ENCODE peak calls at places on chromosomes 5 and 9, in five cellular contexts. A is BE2C, B is PC-3, Y is nephron progenitor cell, M is RWPE1. H is an unnamed sample.

GRCh38 chr9:115981011-115981410 is 172.6 kb upstream of the PAPPA start:
- DNase-seq in M (no peak), B (no peak), A (no peak), Y (no peak), H (no peak)

GRCh38 chr9:125969462-125969861 is 222.3 kb downstream of the PBX3 start:
- DNase-seq in M (no peak), Y (no peak), A (no peak), B (no peak), H (no peak)

GRCh38 chr9:35367451-35367850 is 122.5 kb upstream of the RUSC2 start:
- DNase-seq in B (peak), A (no peak), Y (no peak), M (peak), H (no peak)

GRCh38 chr9:95193067-95193466 is 124.4 kb downstream of the FANCC start:
- DNase-seq in B (no peak), M (no peak), A (no peak), Y (no peak), H (no peak)

GRCh38 chr5:50666261-50667078 is at the start of gene PARP8:
- DNase-seq in Y (peak), M (peak), A (peak), B (no peak), H (peak)

GRCh38 chr9:1050125-1050895 is at the start of gene DMRT2:
- DNase-seq in M (peak), B (no peak), Y (peak), A (peak), H (peak)

GRCh38 chr9:114662081-114662989 is 4.7 kb upstream of the TEX53 start:
- DNase-seq in M (peak), B (peak), A (peak), Y (peak), H (no peak)

GRCh38 chr9:133101356-133102189 is 19.5 kb downstream of the RALGDS start:
- DNase-seq in M (no peak), Y (no peak), A (no peak), B (no peak), H (no peak)

GRCh38 chr5:159887050-159887449 is 29.2 kb upstream of the ADRA1B start:
- DNase-seq in Y (no peak), B (no peak), M (no peak), A (no peak), H (no peak)

GRCh38 chr5:111820072-111820471 is 63.1 kb upstream of the NREP start:
- DNase-seq in B (peak), A (no peak), M (no peak), Y (no peak), H (no peak)

GRCh38 chr9:122261469-122261881 is 3.2 kb downstream of the RBM18 start:
- DNase-seq in B (peak), M (peak), A (peak), Y (no peak), H (no peak)

GRCh38 chr9:17462869-17463464 is 115.9 kb upstream of the SH3GL2 start:
- DNase-seq in A (peak), Y (peak), M (peak), B (peak), H (no peak)

DNA sequence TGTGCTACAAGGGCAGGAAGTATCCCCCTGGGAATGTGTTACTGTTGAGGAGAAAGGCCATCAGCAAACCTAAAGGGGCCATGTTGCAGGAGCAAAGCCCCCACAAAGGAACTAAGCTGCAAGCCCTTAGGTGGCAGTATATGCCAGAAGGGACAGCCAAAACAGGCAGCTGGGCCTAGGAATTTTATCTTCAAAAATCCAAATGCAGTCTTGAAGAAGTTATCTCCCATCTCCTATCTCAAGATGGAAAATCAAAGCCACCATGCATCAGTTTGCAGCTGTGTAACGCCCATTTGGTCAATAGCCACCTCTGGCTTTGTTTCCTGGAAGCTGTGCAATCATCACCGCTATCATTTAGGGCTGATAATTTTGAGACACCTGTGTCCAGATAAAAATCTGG is 400.3 kb downstream of the ARHGEF28 start:
- DNase-seq in M (no peak), A (no peak), Y (no peak), B (no peak), H (no peak)
- TF ChIP-seq CTCF in M (no peak), A (peak), Y (no peak), B (no peak), H (no peak)

DNA sequence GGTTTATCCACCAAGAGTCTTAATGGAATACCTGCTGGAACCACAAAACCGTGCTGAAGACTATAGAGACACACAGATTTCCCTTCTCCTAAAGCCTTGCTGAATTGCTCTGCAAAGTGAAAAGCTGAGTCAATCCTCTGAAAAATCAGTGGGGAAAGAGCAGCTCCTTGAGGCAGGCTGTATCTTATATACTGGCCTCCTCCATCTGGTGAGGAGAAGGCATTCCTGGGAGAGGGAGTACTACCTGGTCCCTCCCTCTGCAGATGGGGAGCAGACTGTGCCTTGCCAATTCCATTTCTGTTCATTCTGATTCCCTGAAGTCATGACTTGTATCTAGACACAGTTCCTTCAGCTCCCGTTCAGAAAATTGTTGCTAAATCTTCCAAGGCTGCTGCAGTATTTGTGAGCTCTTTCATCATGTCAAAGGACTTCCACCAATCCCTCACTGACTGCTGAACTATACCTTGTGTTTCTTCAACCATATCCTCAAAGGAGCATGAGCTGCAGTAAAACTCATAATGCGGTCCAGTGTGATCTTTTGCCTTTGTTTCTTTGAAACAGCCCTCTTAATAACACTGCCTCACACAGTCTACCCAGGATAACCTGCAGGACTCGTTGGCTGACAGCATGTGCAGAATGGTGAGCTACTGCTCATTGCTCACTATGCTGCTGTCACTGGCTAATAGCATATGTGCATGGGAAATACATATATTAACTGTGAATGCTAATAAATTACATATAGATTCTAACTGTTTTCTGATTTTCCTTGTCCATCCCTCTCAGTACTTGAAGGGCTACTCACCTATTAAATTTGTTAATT is 84.5 kb downstream of the FOXD1 start:
- DNase-seq in B (peak), Y (no peak), A (no peak), M (no peak), H (no peak)
- TF ChIP-seq CTCF in B (no peak), Y (no peak), A (no peak), M (no peak), H (no peak)

DNA sequence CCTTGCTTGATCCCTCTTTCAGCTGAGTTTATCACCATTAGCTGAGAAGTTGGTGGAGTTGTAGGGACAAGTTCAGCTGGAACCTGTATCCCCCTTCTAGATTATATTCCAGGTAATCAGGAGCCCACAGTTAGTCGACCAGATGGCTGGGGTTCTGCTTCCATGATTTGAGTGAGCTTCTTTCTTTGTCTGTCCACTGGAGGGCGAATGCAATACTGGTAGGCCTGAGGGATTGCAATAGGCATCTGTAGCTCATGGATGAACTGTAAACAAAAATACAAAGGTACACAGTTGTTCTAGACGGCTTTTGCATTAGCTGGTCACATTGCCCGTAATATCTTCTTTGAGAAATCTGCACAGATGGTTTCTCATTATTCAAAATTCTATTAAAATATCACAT is 88.9 kb downstream of the PCSK5 start:
- DNase-seq in B (no peak), M (no peak), Y (no peak), A (peak), H (no peak)
- TF ChIP-seq CTCF in B (no peak), M (no peak), Y (no peak), A (peak), H (peak)

GRCh38 chr5:180790020-180790419 is 12.6 kb downstream of the MGAT1 start:
- DNase-seq in B (peak), M (no peak), Y (no peak), A (peak), H (no peak)

GRCh38 chr5:180785794-180786221 is 16.8 kb downstream of the MGAT1 start:
- DNase-seq in B (peak), Y (no peak), M (peak), A (no peak), H (peak)

GRCh38 chr5:180786398-180787005 is 16.1 kb downstream of the MGAT1 start:
- DNase-seq in M (no peak), B (no peak), A (no peak), Y (no peak), H (no peak)

GRCh38 chr5:180787025-180787424 is 15.6 kb downstream of the MGAT1 start:
- DNase-seq in M (no peak), A (no peak), B (no peak), Y (no peak), H (no peak)

GRCh38 chr5:180787711-180788431 is 14.7 kb downstream of the MGAT1 start:
- DNase-seq in M (no peak), B (no peak), Y (no peak), A (no peak), H (no peak)
- TF ChIP-seq CTCF in M (no peak), B (no peak), Y (no peak), A (no peak), H (no peak)

DNA sequence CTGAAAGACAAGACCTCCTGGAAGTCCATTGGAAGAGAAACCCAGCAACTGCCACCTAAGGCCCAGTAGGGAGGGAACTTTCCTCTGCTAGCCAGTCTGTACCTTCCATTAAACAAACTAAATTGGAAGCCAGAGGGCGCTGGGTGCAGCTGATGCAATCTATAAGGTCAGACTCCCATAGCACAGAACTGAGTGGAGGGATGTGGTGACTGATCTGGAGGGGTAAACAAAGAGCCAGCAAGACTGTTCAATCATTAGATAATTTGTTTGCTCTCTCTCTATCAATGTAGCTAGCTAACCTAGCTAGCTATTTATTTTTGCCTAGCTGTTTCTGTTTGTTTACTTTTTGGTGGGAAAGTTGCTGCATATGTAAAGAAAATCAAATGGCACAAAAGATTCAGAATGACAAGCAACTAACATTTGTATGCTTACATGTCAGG is 291.8 kb upstream of the DAB2 start:
- DNase-seq in B (peak), A (peak), Y (peak), M (peak), H (no peak)
- TF ChIP-seq CTCF in B (peak), A (peak), Y (peak), M (peak), H (peak)

DNA sequence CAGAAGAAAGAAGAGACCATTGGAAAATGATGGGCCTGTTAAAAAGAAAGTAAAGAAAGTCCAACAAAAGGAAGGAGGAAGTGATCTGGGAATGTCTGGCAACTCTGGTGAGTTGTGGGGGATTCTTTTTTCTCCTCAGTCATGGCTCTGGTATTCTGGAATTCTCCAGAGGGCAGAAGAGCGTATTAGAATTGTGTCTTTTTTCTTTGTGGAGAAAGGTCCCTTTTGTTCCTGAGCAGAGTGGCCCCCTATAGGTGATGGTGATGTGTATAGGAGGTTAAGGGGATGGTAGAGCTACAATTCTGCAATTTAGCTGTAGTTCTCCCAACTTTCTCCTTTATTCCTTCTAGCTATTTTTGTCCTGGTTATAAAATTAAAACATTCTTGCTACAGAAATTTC is 1.6 kb upstream of the DHFR start:
- DNase-seq in B (no peak), Y (no peak), M (no peak), A (no peak), H (no peak)
- TF ChIP-seq CTCF in B (peak), Y (no peak), M (no peak), A (peak), H (no peak)

DNA sequence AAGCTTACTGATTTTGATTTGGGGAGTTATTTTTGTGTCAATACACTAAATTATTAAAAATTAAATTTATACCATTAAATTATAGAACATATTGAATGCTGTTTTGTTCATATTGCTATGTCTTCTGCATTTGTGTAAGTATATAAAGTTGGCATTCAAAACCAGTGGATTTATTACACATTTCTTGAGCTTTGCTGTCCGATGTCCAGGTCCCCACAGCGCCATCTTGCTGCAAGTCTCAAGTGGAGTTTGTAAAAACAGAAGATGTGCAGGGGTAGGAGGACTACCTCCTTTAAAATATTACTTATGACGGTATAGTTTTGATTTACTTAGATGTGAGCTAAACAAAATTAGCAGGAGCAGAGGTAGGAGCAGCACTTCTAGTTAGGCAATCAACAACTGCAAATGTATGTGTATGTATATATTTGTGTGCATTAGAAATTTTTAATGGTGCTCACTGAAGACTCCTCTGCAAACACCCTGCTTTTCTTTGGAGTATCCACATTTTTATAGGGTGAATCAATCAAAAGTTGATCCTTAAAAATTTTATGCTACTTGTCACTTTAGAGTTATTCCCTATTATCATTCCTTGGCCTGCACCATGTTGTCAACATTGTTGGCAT is 37.4 kb downstream of the CPEB4 start:
- DNase-seq in B (peak), A (peak), M (peak), Y (peak), H (no peak)
- TF ChIP-seq CTCF in B (peak), A (peak), M (peak), Y (peak), H (peak)

DNA sequence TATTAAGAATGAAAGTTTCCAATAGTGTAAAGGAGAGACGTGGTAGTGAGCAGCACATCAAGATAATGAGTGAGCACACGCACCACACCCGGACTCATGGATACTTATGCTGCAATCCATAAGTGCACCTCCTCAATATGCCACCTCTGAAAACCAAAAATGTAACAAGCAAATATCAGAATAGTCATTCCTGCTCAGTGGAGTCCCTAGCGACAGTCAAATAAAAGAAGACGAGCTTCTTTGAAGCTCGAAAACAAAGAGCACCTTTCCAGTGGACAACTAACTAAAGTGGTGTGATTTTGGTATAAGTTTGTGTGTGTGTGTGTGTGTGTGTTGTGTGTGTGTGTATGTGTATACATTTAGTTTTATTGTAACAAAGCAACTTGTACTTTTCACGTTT is 241.3 kb downstream of the DEPDC1B start:
- DNase-seq in Y (no peak), M (no peak), B (no peak), A (no peak), H (no peak)
- TF ChIP-seq CTCF in Y (no peak), M (no peak), B (no peak), A (peak), H (no peak)

GRCh38 chr9:112969730-112970129 is 42.3 kb downstream of the ZNF883 start:
- DNase-seq in B (no peak), A (no peak), Y (no peak), M (no peak), H (no peak)

GRCh38 chr9:112970939-112971338 is 41.1 kb downstream of the ZNF883 start:
- DNase-seq in B (peak), A (no peak), M (peak), Y (no peak), H (no peak)

DNA sequence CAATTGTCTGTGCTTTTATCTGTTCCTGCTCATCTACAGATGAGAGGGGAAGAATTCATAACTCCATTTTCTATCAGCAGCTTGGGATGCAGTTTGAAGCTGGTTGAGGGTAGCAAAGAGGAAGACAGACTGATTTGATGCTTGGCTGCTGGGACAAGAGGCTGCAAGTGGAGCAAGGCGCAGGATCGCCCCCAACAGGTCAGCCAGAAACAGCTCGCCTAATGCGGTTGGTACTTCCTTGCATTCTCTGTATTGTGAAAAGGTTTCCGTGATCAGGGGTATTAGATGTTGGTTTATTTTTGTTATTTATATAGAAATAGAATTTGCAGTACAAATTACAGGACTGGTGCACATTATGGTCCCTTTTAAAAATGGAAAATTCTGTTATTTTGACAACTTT is 40.6 kb downstream of the ZNF883 start:
- DNase-seq in Y (peak), A (peak), B (peak), M (no peak), H (no peak)
- TF ChIP-seq CTCF in Y (peak), A (peak), B (peak), M (no peak), H (peak)

H was measured in type B pancreatic cell.